ENCODE peak calls at places on chromosome 21, in four cellular contexts. D, E, G and P are unnamed samples.

GRCh38 chr21:40160911-40161310 is 293.7 kb downstream of the PCP4 start:
- DNase-seq in E (no peak), D (no peak), G (no peak), P (no peak)

GRCh38 chr21:41350436-41351155 is 11.2 kb upstream of the MX2 start:
- DNase-seq in G (no peak), D (no peak), E (no peak), P (no peak)

GRCh38 chr21:41295721-41296254 is 20.8 kb upstream of the FAM3B start:
- DNase-seq in D (no peak), E (no peak), G (no peak), P (peak; percentile 6)

GRCh38 chr21:31398574-31398973 is 54.5 kb upstream of the TIAM1 start:
- DNase-seq in D (no peak), G (no peak), E (no peak), P (no peak)

GRCh38 chr21:35727830-35728229 is 332.5 kb downstream of the SETD4 start:
- DNase-seq in G (no peak), D (no peak), E (no peak), P (no peak)

GRCh38 chr21:45839274-45839673 is 142.3 kb upstream of the COL6A1 start:
- DNase-seq in E (no peak), D (no peak), G (no peak), P (peak; percentile 33)

GRCh38 chr21:44438531-44439210 is 16.6 kb upstream of the LRRC3 start:
- DNase-seq in E (no peak), G (no peak), D (no peak), P (no peak)

GRCh38 chr21:44965251-44966022 is 25.6 kb downstream of the SLX9 start:
- DNase-seq in E (no peak), G (no peak), D (no peak), P (no peak)

GRCh38 chr21:16644690-16645089 is 868.2 kb upstream of the CXADR start:
- DNase-seq in E (no peak), G (no peak), D (no peak), P (peak; percentile 47)

GRCh38 chr21:31397939-31398338 is 53.9 kb upstream of the TIAM1 start:
- DNase-seq in G (no peak), E (no peak), D (no peak), P (peak; percentile 14)

GRCh38 chr21:39502631-39503030 is 50.9 kb downstream of the SH3BGR start:
- DNase-seq in E (no peak), D (no peak), G (no peak), P (no peak)

GRCh38 chr21:41024341-41025056 is 143.5 kb upstream of the BACE2 start:
- DNase-seq in E (no peak), D (peak; percentile 71), G (peak; percentile 56), P (no peak)

GRCh38 chr21:31873275-31873695 is 465 bp downstream of the HUNK start:
- DNase-seq in G (no peak), D (peak; percentile 67), E (no peak), P (no peak)

GRCh38 chr21:32423320-32423719 is 10.8 kb downstream of the EVA1C start:
- DNase-seq in E (no peak), G (no peak), D (no peak), P (peak; percentile 78)

GRCh38 chr21:39582749-39583148 is 30.0 kb upstream of the B3GALT5 start:
- DNase-seq in G (no peak), D (no peak), E (no peak), P (no peak)

GRCh38 chr21:45026833-45027232 is 47.5 kb upstream of the ADARB1 start:
- DNase-seq in D (peak; percentile 12), G (peak; percentile 45), E (no peak), P (no peak)

GRCh38 chr21:44757731-44758130 is 43.9 kb downstream of the UBE2G2 start:
- DNase-seq in G (no peak), D (no peak), E (no peak), P (no peak)

DNA sequence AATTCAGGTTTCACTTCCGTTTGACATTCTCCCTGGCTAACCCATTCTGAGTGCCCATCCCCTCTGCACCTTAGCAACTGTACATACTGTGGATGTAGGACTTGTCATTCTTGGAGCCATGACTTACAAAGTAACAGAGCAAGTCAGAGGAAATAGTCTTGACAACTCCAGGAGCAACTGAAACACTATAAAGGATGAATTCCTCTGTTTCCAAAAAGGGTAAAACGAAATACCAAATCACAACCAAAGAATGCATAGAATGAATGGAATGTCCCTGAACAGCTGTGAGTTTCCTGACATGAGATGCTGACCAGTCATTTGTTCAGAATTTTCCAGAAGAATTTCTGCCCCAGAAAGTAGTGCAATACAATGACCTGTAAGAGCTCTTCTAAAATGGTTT is 66.6 kb downstream of the KCNJ6 start:
- DNase-seq in E (no peak), D (no peak), G (no peak), P (peak; percentile 34)
- H3K4me3 ChIP-seq in E (no peak overlapping the region), D (no peak overlapping the region), G (no peak overlapping the region), P (no peak overlapping the region)

GRCh38 chr21:28150021-28150420 is 842.7 kb downstream of the LTN1 start:
- DNase-seq in G (no peak), E (no peak), D (no peak), P (no peak)

GRCh38 chr21:28152729-28153128 is 839.9 kb downstream of the LTN1 start:
- DNase-seq in E (no peak), G (no peak), D (no peak), P (peak; percentile 52)

GRCh38 chr21:28150778-28151177 is 841.9 kb downstream of the LTN1 start:
- DNase-seq in D (no peak), G (no peak), E (no peak), P (no peak)

GRCh38 chr21:28156590-28156989 is 836.1 kb downstream of the LTN1 start:
- DNase-seq in D (no peak), G (no peak), E (no peak), P (no peak)

GRCh38 chr21:28154121-28154520 is 838.6 kb downstream of the LTN1 start:
- DNase-seq in G (no peak), E (no peak), D (no peak), P (no peak)
- TF ChIP-seq CTCF in G (no peak), E (no peak), D (no peak), P (no peak)

DNA sequence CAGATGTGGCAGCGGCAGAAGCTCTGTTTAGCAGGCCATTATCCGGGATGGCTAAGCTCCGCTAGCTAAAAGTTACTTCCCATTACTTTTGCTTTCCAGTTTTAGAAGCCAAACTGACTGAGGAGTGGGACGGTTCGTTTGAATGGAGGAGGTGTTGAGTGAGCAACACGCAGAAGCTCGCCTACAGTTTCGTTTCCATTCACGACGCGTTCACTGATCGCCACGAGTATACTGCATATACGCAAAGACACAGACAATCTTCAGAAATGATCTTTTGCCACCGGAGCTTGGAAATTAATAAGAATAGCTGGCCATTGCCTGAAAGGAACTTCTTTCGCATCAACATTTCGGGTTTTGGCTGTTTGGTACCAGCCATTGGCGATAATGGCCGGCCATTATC is 14.6 kb downstream of the SON start:
- DNase-seq in G (no peak), D (no peak), E (no peak), P (no peak)
- H3K36me3 ChIP-seq in G (peaks cover 89% of the 10 kb centered on the region), D (no peaks in the 10 kb centered on the region), E (peaks cover 6% of the 10 kb centered on the region), P (peaks cover 29% of the 10 kb centered on the region)

GRCh38 chr21:29155933-29156260 is 25.5 kb downstream of the MAP3K7CL start:
- DNase-seq in E (no peak), D (no peak), G (no peak), P (no peak)

GRCh38 chr21:29154270-29154669 is 23.8 kb downstream of the MAP3K7CL start:
- DNase-seq in D (no peak), G (no peak), E (no peak), P (no peak)

GRCh38 chr21:29157084-29157483 is 26.6 kb downstream of the MAP3K7CL start:
- DNase-seq in D (no peak), G (no peak), E (no peak), P (no peak)

GRCh38 chr21:29152936-29153335 is 22.5 kb downstream of the MAP3K7CL start:
- DNase-seq in G (no peak), E (no peak), D (no peak), P (peak; percentile 73)

DNA sequence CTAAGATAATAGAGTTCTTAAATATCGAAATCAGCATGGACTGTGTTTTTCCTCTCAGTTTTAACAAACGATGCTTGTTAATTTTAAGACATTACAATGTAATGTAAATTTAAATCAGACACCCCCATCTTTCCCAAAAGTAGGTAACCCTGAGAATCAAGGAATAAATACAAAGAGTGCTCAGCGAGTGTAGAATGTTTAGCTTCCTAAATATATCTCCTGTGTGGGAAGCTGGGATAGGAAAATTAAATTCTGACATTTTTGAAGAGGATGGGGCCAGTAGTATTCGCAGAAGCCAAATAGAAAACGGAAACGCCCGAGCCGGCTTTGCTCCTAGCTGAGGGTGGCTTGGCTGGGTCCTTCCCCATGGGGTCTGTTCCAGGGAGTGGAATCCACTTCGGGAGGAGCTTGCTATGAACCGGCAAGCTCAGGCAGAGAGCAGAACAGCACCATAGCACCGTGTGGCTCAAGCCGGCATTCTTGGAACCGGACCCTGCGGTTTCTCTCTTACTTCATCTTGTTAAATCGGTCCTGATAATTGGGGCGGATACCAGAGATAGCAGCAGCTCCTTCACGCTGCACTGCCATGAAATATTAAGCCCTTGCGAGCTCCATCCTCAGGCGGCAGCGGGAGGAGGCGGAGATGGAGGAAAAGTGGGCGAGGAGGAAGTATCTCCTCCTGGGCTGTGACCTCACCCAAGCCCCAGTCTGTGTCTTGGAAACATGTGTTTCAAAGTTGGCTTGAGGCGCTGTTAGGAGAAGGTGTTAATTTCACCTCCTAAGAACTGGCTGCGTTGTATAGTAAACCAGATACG is 24.9 kb downstream of the MAP3K7CL start:
- DNase-seq in D (no peak), E (peak; percentile 41), G (no peak), P (peak; percentile 60)
- H3K4me3 ChIP-seq in D (no peak overlapping the region), E (no peak overlapping the region), G (peak overlapping the region; percentile 31), P (peak overlapping the region; percentile 19)

GRCh38 chr21:42770717-42771502 is 108.4 kb downstream of the WDR4 start:
- DNase-seq in E (no peak), D (no peak), G (no peak), P (no peak)

GRCh38 chr21:42771503-42771805 is 107.9 kb downstream of the WDR4 start:
- DNase-seq in G (no peak), E (no peak), D (no peak), P (no peak)

GRCh38 chr21:42768324-42769121 is 110.8 kb downstream of the WDR4 start:
- DNase-seq in E (no peak), D (no peak), G (no peak), P (no peak)

GRCh38 chr21:42769183-42769819 is 110.0 kb downstream of the WDR4 start:
- DNase-seq in E (no peak), D (no peak), G (no peak), P (no peak)

GRCh38 chr21:42769820-42770716 is 109.3 kb downstream of the WDR4 start:
- DNase-seq in D (no peak), E (no peak), G (no peak), P (no peak)
- TF ChIP-seq CTCF in D (no peak), E (no peak), G (no peak), P (no peak)